ENCODE peak calls at places on chromosomes 3 and 15, in nine cellular contexts. One of them, this sample, is unnamed.

GRCh38 chr15:57671636-57672035 is 34.9 kb upstream of the POLR2M start:
- DNase-seq in astrocyte: no peak
- DNase-seq in A549: no peak
- DNase-seq in thoracic aorta: no peak
- DNase-seq in GM23338: no peak
- DNase-seq in adrenal gland: no peak
- DNase-seq in trophoblast cell: no peak
- DNase-seq in psoas muscle: no peak
- DNase-seq in gastrocnemius medialis: no peak
- DNase-seq in this sample: no peak

GRCh38 chr3:64011685-64012084 is 11.6 kb downstream of the PSMD6 start:
- DNase-seq in astrocyte: peak
- DNase-seq in A549: no peak
- DNase-seq in thoracic aorta: no peak
- DNase-seq in GM23338: no peak
- DNase-seq in adrenal gland: peak
- DNase-seq in trophoblast cell: no peak
- DNase-seq in psoas muscle: no peak
- DNase-seq in gastrocnemius medialis: no peak
- DNase-seq in this sample: no peak

GRCh38 chr15:62444104-62445027 is 279.3 kb upstream of the C2CD4B start:
- DNase-seq in astrocyte: peak
- DNase-seq in A549: no peak
- DNase-seq in thoracic aorta: peak
- DNase-seq in GM23338: no peak
- DNase-seq in adrenal gland: no peak
- DNase-seq in trophoblast cell: no peak
- DNase-seq in psoas muscle: peak
- DNase-seq in gastrocnemius medialis: no peak
- DNase-seq in this sample: no peak

GRCh38 chr15:65337436-65338070 is 33.1 kb downstream of the RNU5B-1 start:
- DNase-seq in astrocyte: no peak
- DNase-seq in A549: no peak
- DNase-seq in thoracic aorta: no peak
- DNase-seq in GM23338: no peak
- DNase-seq in adrenal gland: no peak
- DNase-seq in trophoblast cell: no peak
- DNase-seq in psoas muscle: no peak
- DNase-seq in gastrocnemius medialis: no peak
- DNase-seq in this sample: no peak

GRCh38 chr3:54393150-54393549 is 270.8 kb downstream of the CACNA2D3 start:
- DNase-seq in astrocyte: no peak
- DNase-seq in A549: no peak
- DNase-seq in thoracic aorta: no peak
- DNase-seq in GM23338: no peak
- DNase-seq in adrenal gland: no peak
- DNase-seq in trophoblast cell: no peak
- DNase-seq in psoas muscle: no peak
- DNase-seq in gastrocnemius medialis: no peak
- DNase-seq in this sample: no peak

GRCh38 chr15:100571592-100572167 is 30.3 kb downstream of the LINS1 start:
- DNase-seq in astrocyte: no peak
- DNase-seq in A549: no peak
- DNase-seq in thoracic aorta: no peak
- DNase-seq in GM23338: no peak
- DNase-seq in adrenal gland: no peak
- DNase-seq in trophoblast cell: no peak
- DNase-seq in psoas muscle: no peak
- DNase-seq in gastrocnemius medialis: no peak
- DNase-seq in this sample: no peak

GRCh38 chr3:194974468-194975135 is 288.9 kb downstream of the FAM43A start:
- DNase-seq in astrocyte: no peak
- DNase-seq in A549: no peak
- DNase-seq in thoracic aorta: no peak
- DNase-seq in GM23338: no peak
- DNase-seq in adrenal gland: no peak
- DNase-seq in trophoblast cell: no peak
- DNase-seq in psoas muscle: no peak
- DNase-seq in gastrocnemius medialis: no peak
- DNase-seq in this sample: no peak

GRCh38 chr15:70761931-70762468 is 1.4 kb downstream of the UACA start:
- DNase-seq in astrocyte: no peak
- DNase-seq in A549: no peak
- DNase-seq in thoracic aorta: no peak
- DNase-seq in GM23338: no peak
- DNase-seq in adrenal gland: no peak
- DNase-seq in trophoblast cell: no peak
- DNase-seq in psoas muscle: no peak
- DNase-seq in gastrocnemius medialis: no peak
- DNase-seq in this sample: no peak

GRCh38 chr3:50370594-50370993 is 11.3 kb upstream of the TMEM115 start:
- DNase-seq in astrocyte: no peak
- DNase-seq in A549: no peak
- DNase-seq in thoracic aorta: no peak
- DNase-seq in GM23338: peak
- DNase-seq in adrenal gland: no peak
- DNase-seq in trophoblast cell: no peak
- DNase-seq in psoas muscle: no peak
- DNase-seq in gastrocnemius medialis: no peak
- DNase-seq in this sample: no peak

GRCh38 chr3:149466192-149466591 is 8.3 kb upstream of the TM4SF4 start:
- DNase-seq in astrocyte: peak
- DNase-seq in A549: no peak
- DNase-seq in thoracic aorta: no peak
- DNase-seq in GM23338: peak
- DNase-seq in adrenal gland: peak
- DNase-seq in trophoblast cell: no peak
- DNase-seq in psoas muscle: no peak
- DNase-seq in gastrocnemius medialis: no peak
- DNase-seq in this sample: no peak

GRCh38 chr3:149465351-149465883 is 9.1 kb upstream of the TM4SF4 start:
- DNase-seq in astrocyte: no peak
- DNase-seq in A549: no peak
- DNase-seq in thoracic aorta: no peak
- DNase-seq in GM23338: no peak
- DNase-seq in adrenal gland: peak
- DNase-seq in trophoblast cell: no peak
- DNase-seq in psoas muscle: no peak
- DNase-seq in gastrocnemius medialis: no peak
- DNase-seq in this sample: no peak

GRCh38 chr3:149471991-149472390 is 2.5 kb upstream of the TM4SF4 start:
- DNase-seq in astrocyte: peak
- DNase-seq in A549: no peak
- DNase-seq in thoracic aorta: no peak
- DNase-seq in GM23338: no peak
- DNase-seq in adrenal gland: no peak
- DNase-seq in trophoblast cell: no peak
- DNase-seq in psoas muscle: no peak
- DNase-seq in gastrocnemius medialis: no peak
- DNase-seq in this sample: no peak

GRCh38 chr3:149472393-149472792 is 2.1 kb upstream of the TM4SF4 start:
- DNase-seq in astrocyte: no peak
- DNase-seq in A549: no peak
- DNase-seq in thoracic aorta: no peak
- DNase-seq in GM23338: no peak
- DNase-seq in adrenal gland: no peak
- DNase-seq in trophoblast cell: no peak
- DNase-seq in psoas muscle: no peak
- DNase-seq in gastrocnemius medialis: peak
- DNase-seq in this sample: no peak

DNA sequence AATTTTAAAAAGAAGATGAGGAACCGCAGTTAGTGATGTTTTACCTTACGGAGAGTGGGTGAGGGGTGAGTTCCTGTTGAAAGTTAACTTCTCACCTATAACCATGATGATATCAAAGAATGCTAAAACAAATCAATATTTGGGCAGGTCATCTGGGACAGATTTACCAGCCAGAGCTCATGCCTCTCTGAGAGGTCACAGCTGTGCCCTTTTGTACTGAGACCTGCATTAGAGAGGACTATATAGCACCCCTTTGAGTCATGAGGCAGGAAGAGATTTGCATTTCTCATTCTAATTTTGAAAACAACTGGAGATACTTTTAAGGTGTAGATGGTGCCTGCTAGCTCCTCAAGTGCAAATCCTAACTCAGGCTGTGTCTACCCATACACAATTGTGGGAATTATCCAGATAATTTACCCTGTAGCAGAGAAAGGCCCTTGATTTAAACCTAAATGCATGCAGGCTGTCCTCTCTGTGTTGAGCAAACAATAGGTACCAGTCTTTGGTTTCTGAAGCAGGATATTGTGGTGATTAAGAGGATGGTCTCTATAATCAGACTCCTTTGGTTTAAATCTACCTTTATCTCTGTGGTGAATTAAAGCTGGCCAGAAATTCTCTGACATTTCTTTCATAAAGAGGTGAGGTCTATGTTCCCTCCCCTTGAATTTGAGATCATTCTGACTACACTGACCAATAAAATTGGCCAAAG is 5.8 kb upstream of the TM4SF4 start:
- DNase-seq in astrocyte: no peak
- DNase-seq in A549: no peak
- DNase-seq in thoracic aorta: no peak
- DNase-seq in GM23338: no peak
- DNase-seq in adrenal gland: no peak
- DNase-seq in trophoblast cell: no peak
- DNase-seq in psoas muscle: no peak
- DNase-seq in gastrocnemius medialis: no peak
- DNase-seq in this sample: no peak
- H3K27ac ChIP-seq in astrocyte: no peak
- H3K27ac ChIP-seq in A549: peak
- H3K27ac ChIP-seq in thoracic aorta: no peak
- H3K27ac ChIP-seq in GM23338: no peak
- H3K27ac ChIP-seq in adrenal gland: no peak
- H3K27ac ChIP-seq in trophoblast cell: no peak
- H3K27ac ChIP-seq in psoas muscle: no peak
- H3K27ac ChIP-seq in gastrocnemius medialis: no peak
- H3K27ac ChIP-seq in this sample: no peak

DNA sequence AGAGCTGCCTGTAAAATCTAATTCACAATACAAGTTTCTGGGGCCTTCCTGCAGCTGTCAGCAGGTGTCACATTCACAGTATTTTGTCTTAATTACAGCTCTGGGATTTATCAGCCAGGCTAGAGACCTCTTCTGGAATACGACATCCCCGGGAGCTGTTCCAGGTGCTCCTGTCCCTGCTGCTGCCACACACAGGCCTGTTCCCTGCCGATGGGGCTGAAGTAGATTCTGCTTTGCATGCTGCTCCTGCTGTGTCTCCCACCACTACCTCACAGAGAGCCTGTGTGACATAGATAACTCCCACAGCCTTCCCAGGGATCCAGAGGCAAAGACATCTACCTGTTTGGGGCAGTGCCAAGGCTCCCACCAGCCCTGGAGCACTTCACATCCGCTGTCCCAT is 20.4 kb downstream of the COLQ start:
- DNase-seq in astrocyte: no peak
- DNase-seq in A549: no peak
- DNase-seq in thoracic aorta: no peak
- DNase-seq in GM23338: no peak
- DNase-seq in adrenal gland: no peak
- DNase-seq in trophoblast cell: no peak
- DNase-seq in psoas muscle: no peak
- DNase-seq in gastrocnemius medialis: no peak
- DNase-seq in this sample: no peak
- H3K27ac ChIP-seq in astrocyte: no peak
- H3K27ac ChIP-seq in A549: no peak
- H3K27ac ChIP-seq in thoracic aorta: no peak
- H3K27ac ChIP-seq in GM23338: no peak
- H3K27ac ChIP-seq in adrenal gland: no peak
- H3K27ac ChIP-seq in trophoblast cell: no peak
- H3K27ac ChIP-seq in psoas muscle: peak
- H3K27ac ChIP-seq in gastrocnemius medialis: peak
- H3K27ac ChIP-seq in this sample: no peak

DNA sequence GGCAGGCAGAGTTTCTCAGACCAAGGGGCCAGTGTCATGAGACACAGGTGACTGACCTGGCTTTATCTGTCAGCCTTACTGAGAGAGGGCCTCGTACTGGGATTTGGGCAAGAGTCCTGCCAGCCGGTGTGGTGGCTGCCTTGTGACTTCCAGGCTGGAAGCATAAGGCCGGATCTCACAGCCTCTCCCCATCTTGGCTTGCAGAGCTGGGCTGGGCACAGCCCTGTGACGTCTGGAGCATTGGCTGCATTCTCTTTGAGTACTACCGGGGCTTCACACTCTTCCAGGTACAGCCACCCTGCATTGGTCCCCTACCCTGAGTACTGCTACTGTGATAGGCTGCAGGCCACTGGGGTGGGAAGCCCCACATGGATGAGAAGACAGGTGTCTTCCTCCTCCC is 12.1 kb downstream of the CLK3 start:
- DNase-seq in astrocyte: no peak
- DNase-seq in A549: no peak
- DNase-seq in thoracic aorta: no peak
- DNase-seq in GM23338: no peak
- DNase-seq in adrenal gland: no peak
- DNase-seq in trophoblast cell: no peak
- DNase-seq in psoas muscle: no peak
- DNase-seq in gastrocnemius medialis: no peak
- DNase-seq in this sample: no peak
- H3K27ac ChIP-seq in astrocyte: no peak
- H3K27ac ChIP-seq in A549: no peak
- H3K27ac ChIP-seq in thoracic aorta: no peak
- H3K27ac ChIP-seq in GM23338: no peak
- H3K27ac ChIP-seq in adrenal gland: no peak
- H3K27ac ChIP-seq in trophoblast cell: no peak
- H3K27ac ChIP-seq in psoas muscle: no peak
- H3K27ac ChIP-seq in gastrocnemius medialis: no peak
- H3K27ac ChIP-seq in this sample: no peak

DNA sequence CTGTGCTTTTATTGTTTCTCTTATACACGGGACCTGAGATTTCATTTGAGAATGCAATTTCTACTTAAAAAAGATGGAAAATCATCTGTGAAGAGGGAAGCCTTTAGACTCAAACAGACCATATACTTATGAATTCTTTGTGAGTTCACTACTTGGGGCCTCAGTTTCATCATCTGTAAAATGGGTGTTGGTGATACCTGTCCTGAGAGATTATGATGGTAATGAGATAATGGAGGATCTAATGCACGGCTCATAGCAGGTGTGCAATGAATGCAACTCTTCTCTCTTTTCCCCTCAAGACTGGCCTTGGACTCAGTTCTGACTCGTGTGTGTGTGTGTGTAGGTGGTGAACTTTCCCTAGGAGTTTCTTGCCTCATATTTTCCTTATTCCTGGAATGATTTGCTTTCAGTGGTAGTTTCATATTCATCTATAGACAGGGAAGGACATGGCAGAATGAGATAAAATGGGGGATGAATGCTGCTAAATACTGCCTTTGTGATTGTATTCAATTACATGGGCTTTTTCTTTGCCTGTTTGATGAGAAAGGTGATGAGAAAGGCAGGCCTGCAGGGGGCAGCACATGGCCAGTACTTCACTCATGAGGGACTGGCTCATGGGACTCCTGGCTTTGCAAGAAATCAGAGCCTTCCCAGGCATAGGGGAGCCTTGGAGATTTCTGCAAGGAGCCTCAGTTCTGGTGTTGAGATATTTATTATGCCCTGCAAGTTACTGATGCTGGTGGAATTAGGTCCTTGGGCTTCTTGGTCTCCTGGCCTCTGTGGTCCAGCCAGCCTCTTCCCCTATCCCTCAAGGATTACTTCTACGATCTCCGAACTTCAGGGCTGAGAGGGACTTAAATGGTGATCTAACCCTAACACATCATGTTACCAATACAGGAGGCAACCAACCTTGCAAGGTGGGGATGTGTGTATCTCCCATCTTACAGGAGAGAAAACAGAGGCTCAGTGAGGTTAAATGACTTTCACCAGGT is 70.7 kb downstream of the RPLP1 start:
- DNase-seq in astrocyte: peak
- DNase-seq in A549: peak
- DNase-seq in thoracic aorta: no peak
- DNase-seq in GM23338: peak
- DNase-seq in adrenal gland: peak
- DNase-seq in trophoblast cell: peak
- DNase-seq in psoas muscle: peak
- DNase-seq in gastrocnemius medialis: peak
- DNase-seq in this sample: peak
- H3K27ac ChIP-seq in astrocyte: no peak
- H3K27ac ChIP-seq in A549: no peak
- H3K27ac ChIP-seq in thoracic aorta: no peak
- H3K27ac ChIP-seq in GM23338: no peak
- H3K27ac ChIP-seq in adrenal gland: no peak
- H3K27ac ChIP-seq in trophoblast cell: no peak
- H3K27ac ChIP-seq in psoas muscle: no peak
- H3K27ac ChIP-seq in gastrocnemius medialis: no peak
- H3K27ac ChIP-seq in this sample: peak